ENCODE peak calls at places on chromosome 1, in eight cellular contexts. One of them, this sample, is unnamed.
A peak's percentile ranks its signal among the peaks of the same experiment; 100 is the strongest.

GRCh38 chr1:9384751-9385245 is 92.1 kb downstream of the SPSB1 start:
- DNase-seq in HCT116: no peak
- DNase-seq in body of pancreas: no peak
- DNase-seq in neural progenitor cell: no peak
- DNase-seq in tibial nerve: no peak
- DNase-seq in PC-3: no peak
- DNase-seq in upper lobe of right lung: no peak
- DNase-seq in lung: no peak
- DNase-seq in this sample: no peak

GRCh38 chr1:16087733-16088132 is 14.3 kb upstream of the FAM131C start:
- DNase-seq in neural progenitor cell: no peak
- DNase-seq in tibial nerve: no peak
- DNase-seq in lung: no peak
- DNase-seq in body of pancreas: no peak
- DNase-seq in upper lobe of right lung: no peak
- DNase-seq in PC-3: no peak
- DNase-seq in HCT116: no peak
- DNase-seq in this sample: no peak

GRCh38 chr1:161187311-161187710 is 10.0 kb upstream of the B4GALT3 start:
- DNase-seq in lung: no peak
- DNase-seq in PC-3: no peak
- DNase-seq in body of pancreas: no peak
- DNase-seq in tibial nerve: no peak
- DNase-seq in neural progenitor cell: no peak
- DNase-seq in HCT116: no peak
- DNase-seq in upper lobe of right lung: no peak
- DNase-seq in this sample: no peak

GRCh38 chr1:185719021-185719420 is 15.2 kb upstream of the HMCN1 start:
- DNase-seq in PC-3: peak; percentile 94
- DNase-seq in tibial nerve: peak; percentile 25
- DNase-seq in body of pancreas: peak; percentile 17
- DNase-seq in neural progenitor cell: peak; percentile 55
- DNase-seq in HCT116: peak; percentile 49
- DNase-seq in upper lobe of right lung: no peak
- DNase-seq in lung: no peak
- DNase-seq in this sample: peak; percentile 84

GRCh38 chr1:22143065-22143514 is at the start of gene WNT4:
- DNase-seq in PC-3: peak; percentile 42
- DNase-seq in lung: no peak
- DNase-seq in HCT116: no peak
- DNase-seq in tibial nerve: no peak
- DNase-seq in neural progenitor cell: peak; percentile 92
- DNase-seq in body of pancreas: peak; percentile 49
- DNase-seq in upper lobe of right lung: peak; percentile 81
- DNase-seq in this sample: no peak

GRCh38 chr1:231396643-231397042 is 25.4 kb downstream of the EGLN1 start:
- DNase-seq in lung: no peak
- DNase-seq in tibial nerve: no peak
- DNase-seq in neural progenitor cell: no peak
- DNase-seq in body of pancreas: no peak
- DNase-seq in upper lobe of right lung: no peak
- DNase-seq in PC-3: peak; percentile 59
- DNase-seq in HCT116: no peak
- DNase-seq in this sample: no peak

GRCh38 chr1:74412244-74412643 is 100.2 kb downstream of the LRRC53 start:
- DNase-seq in tibial nerve: no peak
- DNase-seq in lung: no peak
- DNase-seq in HCT116: no peak
- DNase-seq in body of pancreas: no peak
- DNase-seq in upper lobe of right lung: no peak
- DNase-seq in neural progenitor cell: no peak
- DNase-seq in PC-3: no peak
- DNase-seq in this sample: no peak

GRCh38 chr1:31122101-31122735 is 56.7 kb upstream of the PUM1 start:
- DNase-seq in lung: no peak
- DNase-seq in neural progenitor cell: peak; percentile 41
- DNase-seq in upper lobe of right lung: no peak
- DNase-seq in PC-3: no peak
- DNase-seq in body of pancreas: no peak
- DNase-seq in tibial nerve: no peak
- DNase-seq in HCT116: no peak
- DNase-seq in this sample: no peak

GRCh38 chr1:119544165-119544762 is 37.3 kb downstream of the HSD3B1 start:
- DNase-seq in HCT116: peak; percentile 35
- DNase-seq in PC-3: peak; percentile 25
- DNase-seq in lung: no peak
- DNase-seq in upper lobe of right lung: no peak
- DNase-seq in neural progenitor cell: peak; percentile 28
- DNase-seq in tibial nerve: no peak
- DNase-seq in body of pancreas: no peak
- DNase-seq in this sample: no peak

GRCh38 chr1:119542492-119542946 is 35.5 kb downstream of the HSD3B1 start:
- DNase-seq in PC-3: peak; percentile 84
- DNase-seq in upper lobe of right lung: no peak
- DNase-seq in HCT116: no peak
- DNase-seq in lung: no peak
- DNase-seq in tibial nerve: no peak
- DNase-seq in neural progenitor cell: no peak
- DNase-seq in body of pancreas: peak; percentile 14
- DNase-seq in this sample: no peak

GRCh38 chr1:119537979-119538378 is 31.0 kb downstream of the HSD3B1 start:
- DNase-seq in body of pancreas: no peak
- DNase-seq in HCT116: no peak
- DNase-seq in PC-3: no peak
- DNase-seq in neural progenitor cell: no peak
- DNase-seq in lung: no peak
- DNase-seq in tibial nerve: no peak
- DNase-seq in upper lobe of right lung: no peak
- DNase-seq in this sample: no peak

GRCh38 chr1:119539636-119540035 is 32.6 kb downstream of the HSD3B1 start:
- DNase-seq in tibial nerve: no peak
- DNase-seq in HCT116: no peak
- DNase-seq in body of pancreas: no peak
- DNase-seq in lung: no peak
- DNase-seq in neural progenitor cell: no peak
- DNase-seq in PC-3: no peak
- DNase-seq in upper lobe of right lung: no peak
- DNase-seq in this sample: no peak

DNA sequence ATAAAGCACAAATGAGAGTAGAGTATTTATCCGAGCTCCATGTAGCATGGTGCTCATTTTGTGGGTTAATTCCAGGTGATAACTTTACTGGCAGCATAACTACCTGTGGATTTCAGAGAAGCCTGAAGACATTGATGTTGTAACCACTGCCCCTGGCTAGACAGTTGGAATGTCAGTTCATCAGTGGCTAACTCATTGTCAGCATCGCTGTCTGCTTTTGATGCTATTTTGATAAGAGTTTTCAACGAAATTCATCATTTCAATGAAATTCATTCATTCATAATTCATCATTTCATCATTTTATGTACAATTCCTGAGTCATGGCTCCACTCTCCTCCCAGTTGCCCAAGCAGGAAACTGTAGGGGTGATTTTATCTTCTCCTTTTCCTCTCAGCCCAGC is 34.4 kb downstream of the HSD3B1 start:
- DNase-seq in body of pancreas: no peak
- DNase-seq in PC-3: peak; percentile 77
- DNase-seq in tibial nerve: no peak
- DNase-seq in lung: no peak
- DNase-seq in HCT116: no peak
- DNase-seq in upper lobe of right lung: no peak
- DNase-seq in neural progenitor cell: no peak
- DNase-seq in this sample: no peak
- H3K27ac ChIP-seq in body of pancreas: peak overlapping the region; percentile 45
- H3K27ac ChIP-seq in PC-3: peak overlapping the region; percentile 92
- H3K27ac ChIP-seq in tibial nerve: no peak overlapping the region
- H3K27ac ChIP-seq in lung: no peak overlapping the region
- H3K27ac ChIP-seq in HCT116: no peak overlapping the region
- H3K27ac ChIP-seq in upper lobe of right lung: no peak overlapping the region
- H3K27ac ChIP-seq in neural progenitor cell: no peak overlapping the region
- H3K27ac ChIP-seq in this sample: no peak overlapping the region

GRCh38 chr1:114756949-114757454 is 782 bp downstream of the CSDE1 start:
- DNase-seq in PC-3: peak; percentile 37
- DNase-seq in upper lobe of right lung: peak; percentile 71
- DNase-seq in HCT116: no peak
- DNase-seq in neural progenitor cell: peak; percentile 81
- DNase-seq in lung: peak; percentile 44
- DNase-seq in tibial nerve: peak; percentile 41
- DNase-seq in body of pancreas: peak; percentile 27
- DNase-seq in this sample: peak; percentile 60

GRCh38 chr1:114756009-114756892 is 1.5 kb downstream of the CSDE1 start:
- DNase-seq in body of pancreas: no peak
- DNase-seq in HCT116: no peak
- DNase-seq in neural progenitor cell: no peak
- DNase-seq in lung: no peak
- DNase-seq in PC-3: peak; percentile 63
- DNase-seq in upper lobe of right lung: no peak
- DNase-seq in tibial nerve: no peak
- DNase-seq in this sample: no peak

GRCh38 chr1:114757455-114758250 is at the start of gene CSDE1:
- DNase-seq in neural progenitor cell: peak; percentile 100
- DNase-seq in HCT116: peak; percentile 98
- DNase-seq in body of pancreas: peak; percentile 99
- DNase-seq in tibial nerve: peak; percentile 97
- DNase-seq in lung: peak; percentile 98
- DNase-seq in upper lobe of right lung: peak; percentile 98
- DNase-seq in PC-3: peak; percentile 98
- DNase-seq in this sample: peak; percentile 95

GRCh38 chr1:114755006-114755936 is 2.5 kb downstream of the CSDE1 start:
- DNase-seq in body of pancreas: no peak
- DNase-seq in lung: no peak
- DNase-seq in HCT116: no peak
- DNase-seq in upper lobe of right lung: no peak
- DNase-seq in PC-3: no peak
- DNase-seq in neural progenitor cell: no peak
- DNase-seq in tibial nerve: no peak
- DNase-seq in this sample: no peak

DNA sequence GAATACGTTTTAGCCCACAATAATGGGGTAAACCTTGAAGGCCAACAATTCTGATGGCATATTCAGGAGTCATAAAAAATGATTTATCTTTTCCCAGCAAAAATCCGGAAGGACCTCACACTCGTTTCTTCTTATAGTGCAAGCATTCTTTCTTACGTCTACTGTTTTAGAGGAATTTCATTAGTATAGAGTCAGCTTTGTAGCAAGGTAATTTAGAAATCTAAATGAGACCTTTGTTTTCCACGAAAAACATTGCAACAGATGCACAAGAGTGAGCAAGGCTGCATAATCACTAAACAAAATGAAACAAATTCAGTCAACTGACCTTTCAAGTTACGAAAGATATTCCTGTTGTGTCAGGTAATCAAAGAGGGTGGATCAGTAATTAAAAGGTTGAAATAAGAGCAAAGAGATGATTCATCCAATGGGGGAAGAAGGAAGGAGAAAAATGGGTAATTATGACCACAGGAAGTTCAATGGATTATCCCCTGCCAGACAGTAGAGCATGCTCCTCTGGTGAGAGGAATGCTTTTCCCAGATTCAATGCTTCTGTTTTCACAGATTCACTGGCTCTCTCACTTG is 558 bp upstream of the CSDE1 start:
- DNase-seq in neural progenitor cell: no peak
- DNase-seq in PC-3: no peak
- DNase-seq in upper lobe of right lung: no peak
- DNase-seq in lung: no peak
- DNase-seq in body of pancreas: no peak
- DNase-seq in HCT116: no peak
- DNase-seq in tibial nerve: no peak
- DNase-seq in this sample: no peak
- H3K9me3 ChIP-seq in neural progenitor cell: no peaks in the 10 kb centered on the region
- H3K9me3 ChIP-seq in PC-3: no peaks in the 10 kb centered on the region
- H3K9me3 ChIP-seq in upper lobe of right lung: no peaks in the 10 kb centered on the region
- H3K9me3 ChIP-seq in lung: no peaks in the 10 kb centered on the region
- H3K9me3 ChIP-seq in body of pancreas: no peaks in the 10 kb centered on the region
- H3K9me3 ChIP-seq in HCT116: no peaks in the 10 kb centered on the region
- H3K9me3 ChIP-seq in tibial nerve: no peaks in the 10 kb centered on the region
- H3K9me3 ChIP-seq in this sample: no peaks in the 10 kb centered on the region

DNA sequence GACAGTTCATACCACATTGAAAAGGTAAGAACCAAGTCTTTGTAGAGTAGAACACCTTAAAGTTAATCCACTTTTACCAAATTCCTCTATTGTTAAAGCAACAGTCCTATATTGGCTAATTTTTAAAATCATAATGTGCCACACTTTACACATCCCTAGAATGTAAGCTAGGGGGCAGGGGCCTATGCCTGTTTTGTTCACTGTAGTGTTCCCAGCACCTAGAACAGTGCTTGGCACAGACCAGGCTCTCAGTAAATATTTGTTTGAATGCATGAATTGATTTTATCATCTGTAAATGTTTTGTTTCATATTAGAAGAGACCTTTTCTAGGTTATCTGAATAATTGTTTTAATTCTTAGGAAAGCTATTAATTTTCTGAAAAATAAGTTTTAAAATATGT is 9.1 kb downstream of the SMAP2 start:
- DNase-seq in HCT116: no peak
- DNase-seq in PC-3: no peak
- DNase-seq in body of pancreas: peak; percentile 38
- DNase-seq in upper lobe of right lung: no peak
- DNase-seq in neural progenitor cell: no peak
- DNase-seq in tibial nerve: no peak
- DNase-seq in lung: no peak
- DNase-seq in this sample: no peak
- H3K4me1 ChIP-seq in HCT116: no peaks in the 10 kb centered on the region
- H3K4me1 ChIP-seq in PC-3: peaks cover 71% of the 10 kb centered on the region
- H3K4me1 ChIP-seq in body of pancreas: peaks cover 81% of the 10 kb centered on the region
- H3K4me1 ChIP-seq in upper lobe of right lung: peaks cover 73% of the 10 kb centered on the region
- H3K4me1 ChIP-seq in neural progenitor cell: peaks cover 10% of the 10 kb centered on the region
- H3K4me1 ChIP-seq in tibial nerve: peaks cover 52% of the 10 kb centered on the region
- H3K4me1 ChIP-seq in lung: peaks cover 12% of the 10 kb centered on the region
- H3K4me1 ChIP-seq in this sample: peaks cover 58% of the 10 kb centered on the region

GRCh38 chr1:236491469-236492136 is 32.2 kb upstream of the LGALS8 start:
- DNase-seq in PC-3: no peak
- DNase-seq in lung: no peak
- DNase-seq in tibial nerve: no peak
- DNase-seq in body of pancreas: no peak
- DNase-seq in upper lobe of right lung: no peak
- DNase-seq in HCT116: no peak
- DNase-seq in neural progenitor cell: no peak
- DNase-seq in this sample: no peak

GRCh38 chr1:236494082-236494481 is 29.7 kb upstream of the LGALS8 start:
- DNase-seq in HCT116: no peak
- DNase-seq in upper lobe of right lung: no peak
- DNase-seq in lung: no peak
- DNase-seq in neural progenitor cell: no peak
- DNase-seq in PC-3: no peak
- DNase-seq in tibial nerve: no peak
- DNase-seq in body of pancreas: no peak
- DNase-seq in this sample: no peak

GRCh38 chr1:236489710-236490377 is 33.9 kb upstream of the LGALS8 start:
- DNase-seq in neural progenitor cell: peak; percentile 71
- DNase-seq in upper lobe of right lung: no peak
- DNase-seq in lung: no peak
- DNase-seq in HCT116: peak; percentile 63
- DNase-seq in tibial nerve: peak; percentile 46
- DNase-seq in body of pancreas: peak; percentile 62
- DNase-seq in PC-3: peak; percentile 66
- DNase-seq in this sample: peak; percentile 32

GRCh38 chr1:236494586-236495207 is 29.1 kb upstream of the LGALS8 start:
- DNase-seq in tibial nerve: no peak
- DNase-seq in lung: no peak
- DNase-seq in PC-3: no peak
- DNase-seq in HCT116: no peak
- DNase-seq in upper lobe of right lung: no peak
- DNase-seq in body of pancreas: no peak
- DNase-seq in neural progenitor cell: no peak
- DNase-seq in this sample: no peak

DNA sequence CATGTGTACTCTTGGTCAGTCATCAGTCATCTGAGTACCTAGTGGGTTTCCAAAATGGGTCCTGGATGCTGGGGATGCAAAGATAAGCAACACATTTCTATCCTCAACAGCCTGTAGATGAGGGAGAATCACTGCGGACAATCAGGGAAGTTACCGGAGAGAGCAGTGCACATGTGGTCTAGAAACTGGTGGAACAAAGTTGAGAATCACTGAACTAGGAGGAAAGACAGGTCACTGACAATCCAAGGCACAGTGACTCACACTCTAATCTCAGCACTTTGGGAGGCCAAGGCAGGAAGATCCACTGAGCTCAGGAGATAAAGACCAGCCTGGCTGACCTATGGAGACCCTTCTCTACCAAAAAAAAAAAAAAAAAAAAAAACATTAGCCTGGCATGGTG is 31.4 kb upstream of the LGALS8 start:
- DNase-seq in HCT116: no peak
- DNase-seq in body of pancreas: no peak
- DNase-seq in neural progenitor cell: no peak
- DNase-seq in upper lobe of right lung: no peak
- DNase-seq in lung: no peak
- DNase-seq in tibial nerve: no peak
- DNase-seq in PC-3: no peak
- DNase-seq in this sample: no peak
- H3K27ac ChIP-seq in HCT116: no peak overlapping the region
- H3K27ac ChIP-seq in body of pancreas: no peak overlapping the region
- H3K27ac ChIP-seq in neural progenitor cell: no peak overlapping the region
- H3K27ac ChIP-seq in upper lobe of right lung: no peak overlapping the region
- H3K27ac ChIP-seq in lung: no peak overlapping the region
- H3K27ac ChIP-seq in tibial nerve: no peak overlapping the region
- H3K27ac ChIP-seq in PC-3: no peak overlapping the region
- H3K27ac ChIP-seq in this sample: no peak overlapping the region

This sample was measured in SJSA1.